ENCODE peak calls at places on chromosomes 12 and 14, in nine cellular contexts. Y is AML-193, B is mucosa of gallbladder, W is bronchial epithelial cell, P is C1 segment of cervical spinal cord, K is NAMALWA, A is HEK293T, G is choroid plexus epithelial cell, S is uterus. M is an unnamed sample.

GRCh38 chr12:52552055-52552454 is 890 bp downstream of the KRT71 start:
- DNase-seq in Y (no peak), B (peak; percentile 19), W (no peak), P (no peak), K (no peak), A (no peak), G (no peak), S (no peak), M (no peak)

GRCh38 chr12:2161478-2161877 is 108.7 kb downstream of the CACNA1C start:
- DNase-seq in Y (no peak), B (peak; percentile 77), W (no peak), P (peak; percentile 15), K (no peak), A (no peak), G (no peak), S (peak; percentile 86), M (no peak)

GRCh38 chr12:132314035-132314434 is 15.4 kb downstream of the GALNT9 start:
- DNase-seq in Y (no peak), B (no peak), W (no peak), P (no peak), K (no peak), A (no peak), G (no peak), S (no peak), M (no peak)

GRCh38 chr14:35696119-35696518 is 113.0 kb downstream of the RALGAPA1 start:
- DNase-seq in Y (no peak), B (no peak), W (no peak), P (no peak), K (no peak), A (no peak), G (no peak), S (no peak), M (no peak)

GRCh38 chr12:27828196-27828595 is 48.2 kb upstream of the MANSC4 start:
- DNase-seq in Y (no peak), B (no peak), W (peak; percentile 80), P (no peak), K (no peak), A (no peak), G (no peak), S (no peak), M (no peak)

GRCh38 chr12:69419701-69420100 is 50.5 kb upstream of the FRS2 start:
- DNase-seq in Y (no peak), B (no peak), W (no peak), P (no peak), K (no peak), A (no peak), G (no peak), S (no peak), M (no peak)

GRCh38 chr14:83478741-83479140 is 1945.1 kb upstream of the SEL1L start:
- DNase-seq in Y (no peak), B (no peak), W (no peak), P (no peak), K (no peak), A (no peak), G (peak; percentile 81), S (no peak), M (no peak)

GRCh38 chr12:1855241-1855640 is 34.9 kb downstream of the LRTM2 start:
- DNase-seq in Y (no peak), B (no peak), W (no peak), P (no peak), K (no peak), A (no peak), G (peak; percentile 21), S (no peak), M (no peak)

GRCh38 chr14:23185046-23185445 is 1.6 kb upstream of the SLC7A8 start:
- DNase-seq in Y (no peak), B (no peak), W (peak; percentile 59), P (no peak), K (no peak), A (no peak), G (peak; percentile 66), S (no peak), M (no peak)

GRCh38 chr14:56273151-56273550 is 154.9 kb downstream of the PELI2 start:
- DNase-seq in Y (no peak), B (no peak), W (no peak), P (no peak), K (no peak), A (no peak), G (no peak), S (no peak), M (no peak)

GRCh38 chr12:127130506-127131100 is 1136.4 kb upstream of the TMEM132C start:
- DNase-seq in Y (no peak), B (no peak), W (no peak), P (no peak), K (no peak), A (no peak), G (no peak), S (no peak), M (no peak)

GRCh38 chr12:68481181-68481941 is 129.3 kb upstream of the RAP1B start:
- DNase-seq in Y (no peak), B (no peak), W (no peak), P (no peak), K (peak; percentile 69), A (no peak), G (no peak), S (no peak), M (no peak)

GRCh38 chr14:72665259-72665658 is 228.6 kb downstream of the DPF3 start:
- DNase-seq in Y (no peak), B (no peak), W (peak; percentile 97), P (no peak), K (no peak), A (no peak), G (peak; percentile 97), S (no peak), M (no peak)

GRCh38 chr12:93078577-93078976 is 149.5 kb upstream of the EEA1 start:
- DNase-seq in Y (no peak), B (no peak), W (no peak), P (no peak), K (no peak), A (no peak), G (no peak), S (no peak), M (no peak)

GRCh38 chr14:74975059-74975810 is 19.8 kb upstream of the PGF start:
- DNase-seq in Y (no peak), B (peak; percentile 40), W (no peak), P (no peak), K (no peak), A (no peak), G (peak; percentile 52), S (peak; percentile 79), M (no peak)

GRCh38 chr12:94671917-94672316 is 21.6 kb upstream of the TMCC3 start:
- DNase-seq in Y (no peak), B (no peak), W (no peak), P (no peak), K (no peak), A (no peak), G (no peak), S (no peak), M (no peak)

GRCh38 chr12:55515696-55516095 is 23.5 kb downstream of the OR6C68 start:
- DNase-seq in Y (no peak), B (no peak), W (no peak), P (no peak), K (peak; percentile 34), A (no peak), G (no peak), S (no peak), M (no peak)

GRCh38 chr14:53842938-53843337 is 113.7 kb downstream of the BMP4 start:
- DNase-seq in Y (no peak), B (peak; percentile 80), W (peak; percentile 88), P (no peak), K (no peak), A (no peak), G (peak; percentile 62), S (no peak), M (no peak)

GRCh38 chr12:111624540-111624939 is 25.4 kb upstream of the ATXN2 start:
- DNase-seq in Y (no peak), B (no peak), W (peak; percentile 80), P (no peak), K (no peak), A (no peak), G (no peak), S (no peak), M (no peak)

GRCh38 chr12:6752181-6752930 is 585 bp downstream of the MLF2 start:
- DNase-seq in Y (no peak), B (peak; percentile 23), W (peak; percentile 23), P (no peak), K (peak; percentile 65), A (peak; percentile 55), G (peak; percentile 63), S (peak; percentile 65), M (peak; percentile 34)

GRCh38 chr12:57470970-57471656 is 8.6 kb downstream of the ARHGAP9 start:
- DNase-seq in Y (no peak), B (no peak), W (no peak), P (no peak), K (no peak), A (no peak), G (no peak), S (no peak), M (no peak)

GRCh38 chr12:124538194-124539082 is 29.0 kb downstream of the NCOR2 start:
- DNase-seq in Y (no peak), B (no peak), W (no peak), P (no peak), K (no peak), A (no peak), G (no peak), S (no peak), M (no peak)

GRCh38 chr14:92108345-92109254 is 2.2 kb upstream of the ATXN3 start:
- DNase-seq in Y (no peak), B (no peak), W (no peak), P (no peak), K (peak; percentile 83), A (no peak), G (peak; percentile 6), S (no peak), M (no peak)

GRCh38 chr12:77925536-77926108 is 94.9 kb downstream of the NAV3 start:
- DNase-seq in Y (peak; percentile 57), B (peak; percentile 79), W (peak; percentile 90), P (peak; percentile 31), K (peak; percentile 86), A (peak; percentile 76), G (peak; percentile 99), S (peak; percentile 70), M (peak; percentile 44)

GRCh38 chr14:85057266-85057665 is 472.7 kb upstream of the FLRT2 start:
- DNase-seq in Y (no peak), B (no peak), W (no peak), P (no peak), K (no peak), A (no peak), G (no peak), S (no peak), M (no peak)

GRCh38 chr12:3977621-3978020 is 104.4 kb upstream of the PARP11 start:
- DNase-seq in Y (no peak), B (no peak), W (no peak), P (no peak), K (no peak), A (no peak), G (no peak), S (no peak), M (no peak)

GRCh38 chr12:51773145-51773869 is 75.2 kb downstream of the FIGNL2 start:
- DNase-seq in Y (peak; percentile 54), B (no peak), W (peak; percentile 79), P (no peak), K (no peak), A (no peak), G (peak; percentile 39), S (no peak), M (no peak)

GRCh38 chr12:70659077-70659606 is 21.9 kb upstream of the PTPRB start:
- DNase-seq in Y (no peak), B (no peak), W (no peak), P (no peak), K (no peak), A (no peak), G (no peak), S (no peak), M (no peak)

GRCh38 chr12:131860472-131861260 is 32.5 kb downstream of the MMP17 start:
- DNase-seq in Y (no peak), B (no peak), W (peak; percentile 64), P (no peak), K (no peak), A (peak; percentile 38), G (peak; percentile 77), S (no peak), M (no peak)

GRCh38 chr12:132827763-132828703 is 636 bp downstream of the GOLGA3 start:
- DNase-seq in Y (peak; percentile 5), B (no peak), W (peak; percentile 72), P (no peak), K (peak; percentile 49), A (no peak), G (peak; percentile 79), S (no peak), M (no peak)

GRCh38 chr14:21990116-21990515 is 316.5 kb upstream of the OR4E1 start:
- DNase-seq in Y (peak; percentile 18), B (no peak), W (peak; percentile 19), P (no peak), K (peak; percentile 53), A (peak; percentile 20), G (peak; percentile 27), S (no peak), M (no peak)